ENCODE peak calls at places on chromosomes 11 and 22, in eight cellular contexts. T is Calu3; M is foreskin fibroblast; L is CD4-positive, alpha-beta T cell; C is bronchial epithelial cell; K is brain microvascular endothelial cell; Y is IMR-90; E is RWPE1. P is an unnamed sample.
A peak's percentile ranks its signal among the peaks of the same experiment; 100 is the strongest.

GRCh38 chr11:116638463-116638862 is 134.3 kb downstream of the BUD13 start:
- DNase-seq in K (no peak), L (no peak), M (no peak), E (no peak), T (no peak), Y (no peak), C (no peak), P (no peak)

GRCh38 chr11:118608268-118609214 is 1.1 kb downstream of the PHLDB1 start:
- DNase-seq in E (peak; percentile 44), Y (peak; percentile 85), L (peak; percentile 87), M (peak; percentile 97), T (peak; percentile 28), C (peak; percentile 37), K (peak; percentile 77), P (peak; percentile 64)

GRCh38 chr22:35397095-35397904 is 2.6 kb upstream of the MCM5 start:
- DNase-seq in K (no peak), T (no peak), C (no peak), M (no peak), E (no peak), L (no peak), Y (peak; percentile 29), P (no peak)

GRCh38 chr11:29333993-29334780 is 682.6 kb downstream of the KCNA4 start:
- DNase-seq in K (peak; percentile 65), L (no peak), M (peak; percentile 71), C (peak; percentile 58), Y (peak; percentile 88), E (peak; percentile 43), T (peak; percentile 10), P (no peak)

GRCh38 chr22:44423556-44423955 is 74.5 kb downstream of the RTL6 start:
- DNase-seq in M (no peak), Y (no peak), E (no peak), C (no peak), T (no peak), L (no peak), K (no peak), P (no peak)

GRCh38 chr11:67675058-67675747 is 780 bp upstream of the ALDH3B2 start:
- DNase-seq in M (no peak), T (no peak), K (no peak), L (no peak), C (no peak), E (no peak), Y (no peak), P (no peak)

GRCh38 chr11:11512929-11513328 is 108.9 kb downstream of the GALNT18 start:
- DNase-seq in E (no peak), K (no peak), C (no peak), M (no peak), Y (no peak), T (no peak), L (no peak), P (no peak)

GRCh38 chr11:46216040-46216764 is 61.3 kb upstream of the CREB3L1 start:
- DNase-seq in M (peak; percentile 22), T (no peak), C (no peak), Y (peak; percentile 33), E (no peak), K (no peak), L (no peak), P (no peak)

GRCh38 chr11:13963169-13963948 is 836 bp downstream of the SPON1 start:
- DNase-seq in T (no peak), Y (peak; percentile 17), C (no peak), M (peak; percentile 62), E (no peak), K (no peak), L (peak; percentile 49), P (peak; percentile 19)

GRCh38 chr22:35910013-35910860 is 118.4 kb downstream of the RBFOX2 start:
- DNase-seq in M (peak; percentile 30), C (no peak), E (no peak), T (no peak), L (no peak), K (no peak), Y (no peak), P (no peak)

GRCh38 chr11:30254307-30255298 is 23.8 kb downstream of the FSHB start:
- DNase-seq in M (no peak), L (no peak), C (no peak), E (no peak), K (peak; percentile 54), T (no peak), Y (no peak), P (no peak)

GRCh38 chr22:26679003-26679629 is 21.7 kb downstream of the MIAT start:
- DNase-seq in K (peak; percentile 82), T (peak; percentile 79), C (peak; percentile 59), E (peak; percentile 59), L (peak; percentile 73), M (peak; percentile 87), Y (peak; percentile 71), P (peak; percentile 52)

GRCh38 chr22:26677217-26677616 is 19.8 kb downstream of the MIAT start:
- DNase-seq in M (no peak), C (no peak), E (no peak), L (no peak), K (no peak), T (no peak), Y (no peak), P (no peak)

GRCh38 chr22:26684173-26684572 is 26.8 kb downstream of the MIAT start:
- DNase-seq in Y (no peak), E (no peak), K (no peak), L (no peak), T (no peak), C (no peak), M (no peak), P (no peak)

GRCh38 chr22:26680485-26680884 is 23.1 kb downstream of the MIAT start:
- DNase-seq in Y (no peak), T (no peak), L (no peak), C (no peak), M (no peak), K (no peak), E (no peak), P (no peak)

GRCh38 chr22:26681395-26681821 is 24.0 kb downstream of the MIAT start:
- DNase-seq in Y (peak; percentile 67), K (peak; percentile 88), T (no peak), C (no peak), E (no peak), M (peak; percentile 39), L (no peak), P (no peak)
- TF ChIP-seq CTCF in Y (no peak), K (peak; percentile 36), T (no peak), C (no peak), E (no peak), M (no peak), L (no peak), P (no peak)

DNA sequence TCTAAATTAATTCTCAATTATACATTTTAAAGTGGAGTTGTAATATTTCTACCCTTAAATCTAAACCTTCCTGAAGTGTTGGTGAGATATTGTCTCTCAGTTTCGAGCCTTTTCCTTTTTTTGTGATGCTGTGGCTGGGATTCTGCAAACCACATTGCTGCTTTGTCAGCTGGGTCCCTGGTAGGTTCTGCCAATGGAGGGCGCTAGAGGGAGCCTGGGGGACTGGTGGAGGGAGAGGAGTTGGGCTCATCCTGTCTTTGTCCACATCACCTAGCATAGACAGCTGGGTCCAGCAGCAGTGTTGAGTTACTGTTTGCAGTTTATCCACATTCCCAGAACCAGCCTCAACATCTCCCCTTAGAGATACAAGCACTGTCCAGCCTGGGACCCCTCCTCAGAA is 41.0 kb downstream of the TRAF6 start:
- DNase-seq in L (no peak), T (no peak), E (no peak), Y (no peak), K (peak; percentile 60), M (no peak), C (no peak), P (no peak)
- TF ChIP-seq CTCF in L (no peak), T (no peak), E (no peak), Y (peak; percentile 34), K (peak; percentile 87), M (peak; percentile 53), C (no peak), P (no peak)

GRCh38 chr11:61578819-61579218 is 2.1 kb downstream of the SYT7 start:
- DNase-seq in L (no peak), M (no peak), Y (no peak), E (no peak), K (no peak), C (no peak), T (no peak), P (no peak)

GRCh38 chr11:61580292-61580888 is 486 bp downstream of the SYT7 start:
- DNase-seq in E (no peak), T (peak; percentile 49), Y (no peak), M (peak; percentile 53), K (no peak), C (no peak), L (no peak), P (peak; percentile 25)

GRCh38 chr11:61581030-61581928 is at the start of gene SYT7:
- DNase-seq in M (peak; percentile 99), T (peak; percentile 98), K (peak; percentile 92), L (peak; percentile 95), Y (peak; percentile 96), C (peak; percentile 80), E (peak; percentile 92), P (peak; percentile 99)

GRCh38 chr11:61577383-61578118 is 3.3 kb downstream of the SYT7 start:
- DNase-seq in Y (no peak), E (no peak), M (peak; percentile 46), C (no peak), L (no peak), T (no peak), K (no peak), P (no peak)

GRCh38 chr11:61579398-61580291 is 1.2 kb downstream of the SYT7 start:
- DNase-seq in C (no peak), T (no peak), E (no peak), L (no peak), M (no peak), K (no peak), Y (no peak), P (no peak)
- TF ChIP-seq CTCF in C (peak; percentile 15), T (no peak), E (no peak), L (no peak), M (no peak), K (peak; percentile 12), Y (no peak), P (no peak)

GRCh38 chr11:120115272-120116000 is 22.5 kb downstream of the TRIM29 start:
- DNase-seq in C (no peak), Y (no peak), E (no peak), L (no peak), M (no peak), T (no peak), K (no peak), P (no peak)
- TF ChIP-seq CTCF in C (peak; percentile 7), Y (peak; percentile 8), E (no peak), L (no peak), M (no peak), T (no peak), K (peak; percentile 26), P (no peak)

GRCh38 chr11:2892215-2893020 is 6.8 kb upstream of the CDKN1C start:
- DNase-seq in E (no peak), L (peak; percentile 68), C (no peak), T (peak; percentile 73), M (peak; percentile 84), K (no peak), Y (peak; percentile 50), P (peak; percentile 61)

GRCh38 chr11:2889399-2890273 is 4.1 kb upstream of the CDKN1C start:
- DNase-seq in L (no peak), Y (no peak), M (no peak), T (no peak), K (no peak), E (no peak), C (no peak), P (no peak)

GRCh38 chr11:2891901-2892214 is 6.3 kb upstream of the CDKN1C start:
- DNase-seq in E (no peak), T (no peak), Y (peak; percentile 30), K (no peak), M (no peak), L (no peak), C (no peak), P (no peak)

GRCh38 chr11:2890466-2891241 is 5.1 kb upstream of the CDKN1C start:
- DNase-seq in K (no peak), T (peak; percentile 67), M (peak; percentile 87), L (no peak), Y (peak; percentile 64), C (no peak), E (no peak), P (no peak)

GRCh38 chr11:2891291-2891690 is 5.7 kb upstream of the CDKN1C start:
- DNase-seq in E (no peak), M (peak; percentile 47), L (no peak), C (no peak), T (no peak), Y (no peak), K (no peak), P (no peak)
- TF ChIP-seq CTCF in E (no peak), M (peak; percentile 3), L (no peak), C (no peak), T (no peak), Y (peak; percentile 19), K (no peak), P (no peak)

P was measured in activated B cell treated with CpG ODN at 0.5 μM for 24 hours.